ENCODE peak calls at places on chromosome 19, in six cellular contexts. One of them, this sample, is unnamed.

GRCh38 chr19:17495639-17496265 is 15.7 kb upstream of the PGLS start:
- DNase-seq in astrocyte of the cerebellum: no peak
- DNase-seq in PC-9: no peak
- DNase-seq in esophagus squamous epithelium: no peak
- DNase-seq in IMR-90: no peak
- DNase-seq in left ventricle myocardium inferior: no peak
- DNase-seq in this sample: no peak

GRCh38 chr19:18173572-18174294 is at the start of gene IFI30:
- DNase-seq in astrocyte of the cerebellum: no peak
- DNase-seq in PC-9: peak; percentile 63
- DNase-seq in IMR-90: no peak
- DNase-seq in esophagus squamous epithelium: peak; percentile 55
- DNase-seq in left ventricle myocardium inferior: peak; percentile 79
- DNase-seq in this sample: peak; percentile 41

GRCh38 chr19:50947123-50947522 is 5.7 kb downstream of the KLK5 start:
- DNase-seq in esophagus squamous epithelium: no peak
- DNase-seq in left ventricle myocardium inferior: no peak
- DNase-seq in PC-9: no peak
- DNase-seq in astrocyte of the cerebellum: no peak
- DNase-seq in IMR-90: no peak
- DNase-seq in this sample: no peak

GRCh38 chr19:28980236-28980868 is 232.6 kb downstream of the UQCRFS1 start:
- DNase-seq in esophagus squamous epithelium: no peak
- DNase-seq in left ventricle myocardium inferior: no peak
- DNase-seq in PC-9: no peak
- DNase-seq in astrocyte of the cerebellum: no peak
- DNase-seq in IMR-90: peak; percentile 68
- DNase-seq in this sample: no peak

GRCh38 chr19:29708553-29709439 is 6.3 kb downstream of the C19orf12 start:
- DNase-seq in astrocyte of the cerebellum: no peak
- DNase-seq in IMR-90: no peak
- DNase-seq in PC-9: no peak
- DNase-seq in esophagus squamous epithelium: no peak
- DNase-seq in left ventricle myocardium inferior: peak; percentile 49
- DNase-seq in this sample: no peak

GRCh38 chr19:50969413-50969760 is at the start of gene KLK6:
- DNase-seq in IMR-90: no peak
- DNase-seq in left ventricle myocardium inferior: no peak
- DNase-seq in astrocyte of the cerebellum: no peak
- DNase-seq in esophagus squamous epithelium: no peak
- DNase-seq in PC-9: peak; percentile 99
- DNase-seq in this sample: peak; percentile 25

GRCh38 chr19:31226536-31226935 is 122.7 kb downstream of the TSHZ3 start:
- DNase-seq in PC-9: no peak
- DNase-seq in astrocyte of the cerebellum: no peak
- DNase-seq in left ventricle myocardium inferior: no peak
- DNase-seq in IMR-90: no peak
- DNase-seq in esophagus squamous epithelium: no peak
- DNase-seq in this sample: no peak

GRCh38 chr19:42293539-42293938 is 8.4 kb upstream of the PRR19 start:
- DNase-seq in left ventricle myocardium inferior: no peak
- DNase-seq in astrocyte of the cerebellum: no peak
- DNase-seq in PC-9: no peak
- DNase-seq in esophagus squamous epithelium: no peak
- DNase-seq in IMR-90: no peak
- DNase-seq in this sample: no peak

GRCh38 chr19:54178581-54179261 is 5.8 kb upstream of the TMC4 start:
- DNase-seq in left ventricle myocardium inferior: no peak
- DNase-seq in PC-9: no peak
- DNase-seq in esophagus squamous epithelium: no peak
- DNase-seq in IMR-90: no peak
- DNase-seq in astrocyte of the cerebellum: no peak
- DNase-seq in this sample: no peak

GRCh38 chr19:23286477-23286876 is 36.3 kb upstream of the ZNF724 start:
- DNase-seq in left ventricle myocardium inferior: no peak
- DNase-seq in IMR-90: no peak
- DNase-seq in PC-9: no peak
- DNase-seq in astrocyte of the cerebellum: no peak
- DNase-seq in esophagus squamous epithelium: no peak
- DNase-seq in this sample: no peak

GRCh38 chr19:33175886-33176669 is 18.1 kb upstream of the LRP3 start:
- DNase-seq in left ventricle myocardium inferior: no peak
- DNase-seq in astrocyte of the cerebellum: no peak
- DNase-seq in PC-9: peak; percentile 39
- DNase-seq in esophagus squamous epithelium: peak; percentile 40
- DNase-seq in IMR-90: peak; percentile 30
- DNase-seq in this sample: peak; percentile 26

GRCh38 chr19:4723465-4724251 is at the start of gene DPP9:
- DNase-seq in astrocyte of the cerebellum: peak; percentile 95
- DNase-seq in esophagus squamous epithelium: peak; percentile 81
- DNase-seq in left ventricle myocardium inferior: peak; percentile 97
- DNase-seq in IMR-90: peak; percentile 98
- DNase-seq in PC-9: peak; percentile 82
- DNase-seq in this sample: peak; percentile 99

GRCh38 chr19:34645551-34645950 is 31.4 kb downstream of the SCGB2B2 start:
- DNase-seq in PC-9: no peak
- DNase-seq in IMR-90: no peak
- DNase-seq in esophagus squamous epithelium: no peak
- DNase-seq in left ventricle myocardium inferior: no peak
- DNase-seq in astrocyte of the cerebellum: no peak
- DNase-seq in this sample: no peak

GRCh38 chr19:54805665-54806515 is 2.5 kb downstream of the KIR2DL4 start:
- DNase-seq in left ventricle myocardium inferior: no peak
- DNase-seq in astrocyte of the cerebellum: no peak
- DNase-seq in PC-9: no peak
- DNase-seq in esophagus squamous epithelium: no peak
- DNase-seq in IMR-90: no peak
- DNase-seq in this sample: no peak

GRCh38 chr19:5774921-5775320 is 9.6 kb downstream of the PRR22 start:
- DNase-seq in IMR-90: peak; percentile 8
- DNase-seq in esophagus squamous epithelium: no peak
- DNase-seq in PC-9: no peak
- DNase-seq in left ventricle myocardium inferior: no peak
- DNase-seq in astrocyte of the cerebellum: no peak
- DNase-seq in this sample: no peak

GRCh38 chr19:1451916-1452801 is 2.2 kb downstream of the APC2 start:
- DNase-seq in esophagus squamous epithelium: no peak
- DNase-seq in astrocyte of the cerebellum: no peak
- DNase-seq in IMR-90: no peak
- DNase-seq in left ventricle myocardium inferior: no peak
- DNase-seq in PC-9: no peak
- DNase-seq in this sample: no peak

GRCh38 chr19:1455336-1456120 is 5.6 kb downstream of the APC2 start:
- DNase-seq in PC-9: peak; percentile 91
- DNase-seq in astrocyte of the cerebellum: no peak
- DNase-seq in left ventricle myocardium inferior: no peak
- DNase-seq in esophagus squamous epithelium: no peak
- DNase-seq in IMR-90: peak; percentile 30
- DNase-seq in this sample: peak; percentile 89

GRCh38 chr19:1452802-1453524 is 3.0 kb downstream of the APC2 start:
- DNase-seq in left ventricle myocardium inferior: no peak
- DNase-seq in PC-9: no peak
- DNase-seq in IMR-90: no peak
- DNase-seq in esophagus squamous epithelium: no peak
- DNase-seq in astrocyte of the cerebellum: no peak
- DNase-seq in this sample: no peak

GRCh38 chr19:1455002-1455335 is 5.0 kb downstream of the APC2 start:
- DNase-seq in PC-9: peak; percentile 64
- DNase-seq in astrocyte of the cerebellum: no peak
- DNase-seq in IMR-90: no peak
- DNase-seq in left ventricle myocardium inferior: no peak
- DNase-seq in esophagus squamous epithelium: no peak
- DNase-seq in this sample: peak; percentile 87

GRCh38 chr19:1453525-1454371 is 3.8 kb downstream of the APC2 start:
- DNase-seq in left ventricle myocardium inferior: no peak
- DNase-seq in PC-9: no peak
- DNase-seq in esophagus squamous epithelium: no peak
- DNase-seq in astrocyte of the cerebellum: no peak
- DNase-seq in IMR-90: no peak
- DNase-seq in this sample: peak; percentile 70
- H3K4me3 ChIP-seq in left ventricle myocardium inferior: no peak overlapping the region
- H3K4me3 ChIP-seq in PC-9: no peak overlapping the region
- H3K4me3 ChIP-seq in esophagus squamous epithelium: no peak overlapping the region
- H3K4me3 ChIP-seq in astrocyte of the cerebellum: no peak overlapping the region
- H3K4me3 ChIP-seq in IMR-90: no peak overlapping the region
- H3K4me3 ChIP-seq in this sample: no peak overlapping the region

DNA sequence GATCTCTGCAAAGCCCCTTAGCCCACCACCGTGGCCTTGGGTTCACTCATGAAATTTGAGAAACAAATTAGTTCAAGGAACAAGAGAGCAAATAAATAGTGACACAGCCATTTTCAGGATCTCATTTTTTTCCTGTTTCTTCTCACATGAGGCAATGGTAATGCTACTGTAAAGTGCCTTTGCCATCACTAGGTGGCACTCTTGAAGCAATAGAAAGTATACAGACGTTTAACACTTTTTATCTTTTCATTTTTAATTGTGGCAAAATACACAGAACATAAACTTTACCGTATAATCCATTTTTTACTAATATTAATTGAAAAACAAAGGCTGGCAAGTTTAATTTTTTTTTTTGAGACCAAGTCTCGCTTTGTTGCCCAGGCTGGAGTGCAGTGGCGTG is 76.9 kb upstream of the ZNF835 start:
- DNase-seq in PC-9: peak; percentile 51
- DNase-seq in astrocyte of the cerebellum: no peak
- DNase-seq in esophagus squamous epithelium: no peak
- DNase-seq in left ventricle myocardium inferior: no peak
- DNase-seq in IMR-90: no peak
- DNase-seq in this sample: no peak
- TF ChIP-seq CTCF in PC-9: peak; percentile 67
- TF ChIP-seq CTCF in astrocyte of the cerebellum: no peak
- TF ChIP-seq CTCF in esophagus squamous epithelium: peak; percentile 19
- TF ChIP-seq CTCF in left ventricle myocardium inferior: peak; percentile 69
- TF ChIP-seq CTCF in IMR-90: no peak
- TF ChIP-seq CTCF in this sample: no peak

GRCh38 chr19:7295912-7296486 is 1.8 kb upstream of the INSR start:
- DNase-seq in astrocyte of the cerebellum: no peak
- DNase-seq in IMR-90: no peak
- DNase-seq in PC-9: peak; percentile 41
- DNase-seq in esophagus squamous epithelium: no peak
- DNase-seq in left ventricle myocardium inferior: no peak
- DNase-seq in this sample: no peak

GRCh38 chr19:7292950-7293794 is 1.0 kb downstream of the INSR start:
- DNase-seq in astrocyte of the cerebellum: no peak
- DNase-seq in esophagus squamous epithelium: no peak
- DNase-seq in IMR-90: no peak
- DNase-seq in left ventricle myocardium inferior: peak; percentile 45
- DNase-seq in PC-9: no peak
- DNase-seq in this sample: no peak

GRCh38 chr19:7292352-7292949 is 1.8 kb downstream of the INSR start:
- DNase-seq in PC-9: no peak
- DNase-seq in IMR-90: no peak
- DNase-seq in esophagus squamous epithelium: no peak
- DNase-seq in astrocyte of the cerebellum: no peak
- DNase-seq in left ventricle myocardium inferior: no peak
- DNase-seq in this sample: no peak

GRCh38 chr19:7293795-7294570 is at the start of gene INSR:
- DNase-seq in astrocyte of the cerebellum: peak; percentile 57
- DNase-seq in esophagus squamous epithelium: peak; percentile 9
- DNase-seq in PC-9: peak; percentile 70
- DNase-seq in left ventricle myocardium inferior: peak; percentile 91
- DNase-seq in IMR-90: peak; percentile 84
- DNase-seq in this sample: peak; percentile 87

GRCh38 chr19:7294571-7295212 is 478 bp upstream of the INSR start:
- DNase-seq in astrocyte of the cerebellum: no peak
- DNase-seq in IMR-90: peak; percentile 16
- DNase-seq in PC-9: no peak
- DNase-seq in left ventricle myocardium inferior: peak; percentile 82
- DNase-seq in esophagus squamous epithelium: no peak
- DNase-seq in this sample: peak; percentile 21
- H3K4me3 ChIP-seq in astrocyte of the cerebellum: peak overlapping the region; percentile 61
- H3K4me3 ChIP-seq in IMR-90: peak overlapping the region; percentile 59
- H3K4me3 ChIP-seq in PC-9: peak overlapping the region; percentile 67
- H3K4me3 ChIP-seq in left ventricle myocardium inferior: peak overlapping the region; percentile 99
- H3K4me3 ChIP-seq in esophagus squamous epithelium: peak overlapping the region; percentile 75
- H3K4me3 ChIP-seq in this sample: peak overlapping the region; percentile 43

DNA sequence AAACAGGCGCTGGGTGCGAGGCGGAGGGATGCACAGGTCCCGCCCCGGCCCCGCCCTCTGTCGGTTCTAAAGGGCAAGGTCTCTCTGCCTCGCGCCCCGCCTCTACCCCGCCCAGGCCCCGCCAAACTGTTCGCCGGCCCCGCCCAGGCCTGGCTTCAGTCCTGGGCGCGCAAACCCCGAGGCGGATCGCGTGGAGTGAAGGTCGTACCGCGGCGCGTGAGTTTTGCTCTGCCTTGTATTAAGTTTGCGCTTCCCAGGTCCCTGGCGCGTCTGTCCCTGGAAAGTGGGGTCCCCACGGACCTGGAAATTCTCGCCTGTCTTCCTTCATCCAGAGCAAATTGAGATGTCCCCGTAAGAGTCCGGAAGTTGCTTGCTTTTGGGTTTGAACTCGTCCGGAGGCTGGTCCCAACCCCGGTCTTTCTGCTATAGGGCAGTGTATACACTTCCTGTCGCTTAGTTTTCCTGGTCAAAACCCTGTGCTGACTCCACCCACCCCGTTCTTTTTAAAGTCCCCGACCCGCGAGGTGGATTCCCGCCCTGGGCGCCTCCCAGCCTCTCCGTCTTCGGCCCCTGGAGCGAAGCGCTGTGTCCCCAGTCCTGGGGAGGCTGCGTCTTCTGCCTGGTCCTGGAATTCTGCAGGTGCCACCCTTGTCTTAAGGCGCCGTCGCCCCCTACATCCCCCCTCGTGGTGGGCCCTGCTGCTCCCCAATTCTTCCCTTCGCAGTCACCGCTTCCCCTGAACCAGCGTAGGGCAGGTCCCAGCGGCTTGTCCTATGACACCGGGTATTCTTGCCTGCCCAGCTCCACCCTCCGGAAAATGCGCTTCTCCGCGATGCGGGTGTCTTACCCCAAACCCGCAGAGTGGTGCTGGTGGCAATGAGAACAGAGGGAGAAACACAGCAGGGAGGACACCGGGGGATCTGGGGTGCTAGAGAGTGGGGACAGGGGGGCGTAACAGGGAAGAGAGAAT is 8.6 kb downstream of the ZNF808 start:
- DNase-seq in astrocyte of the cerebellum: peak; percentile 12
- DNase-seq in PC-9: no peak
- DNase-seq in esophagus squamous epithelium: peak; percentile 31
- DNase-seq in IMR-90: peak; percentile 61
- DNase-seq in left ventricle myocardium inferior: peak; percentile 94
- DNase-seq in this sample: peak; percentile 88
- TF ChIP-seq CTCF in astrocyte of the cerebellum: peak; percentile 3
- TF ChIP-seq CTCF in PC-9: no peak
- TF ChIP-seq CTCF in esophagus squamous epithelium: peak; percentile 6
- TF ChIP-seq CTCF in IMR-90: no peak
- TF ChIP-seq CTCF in left ventricle myocardium inferior: peak; percentile 50
- TF ChIP-seq CTCF in this sample: no peak

GRCh38 chr19:12779162-12779993 is 4.0 kb upstream of the HOOK2 start:
- DNase-seq in left ventricle myocardium inferior: peak; percentile 73
- DNase-seq in esophagus squamous epithelium: no peak
- DNase-seq in astrocyte of the cerebellum: peak; percentile 83
- DNase-seq in IMR-90: peak; percentile 77
- DNase-seq in PC-9: peak; percentile 33
- DNase-seq in this sample: no peak
- H3K4me3 ChIP-seq in left ventricle myocardium inferior: peak overlapping the region; percentile 77
- H3K4me3 ChIP-seq in esophagus squamous epithelium: no peak overlapping the region
- H3K4me3 ChIP-seq in astrocyte of the cerebellum: peak overlapping the region; percentile 52
- H3K4me3 ChIP-seq in IMR-90: no peak overlapping the region
- H3K4me3 ChIP-seq in PC-9: peak overlapping the region; percentile 59
- H3K4me3 ChIP-seq in this sample: peak overlapping the region; percentile 69

This sample was measured in epithelial cell of esophagus.